ENCODE peak calls at places on chromosomes 12 and 14, in four cellular contexts. A is IMR-90, L is OCI-LY7, Z is MM.1S. D is an unnamed sample.

GRCh38 chr14:56199095-56199975 is 81.1 kb downstream of the PELI2 start:
- DNase-seq in L (no peak), Z (no peak), A (peak; percentile 99), D (no peak)

GRCh38 chr12:20434993-20435392 is 66.7 kb downstream of the PDE3A start:
- DNase-seq in Z (no peak), A (peak; percentile 42), L (no peak), D (no peak)

GRCh38 chr14:23123419-23123818 is 4.4 kb upstream of the CEBPE start:
- DNase-seq in L (no peak), A (no peak), Z (no peak), D (no peak)

GRCh38 chr12:5010130-5010529 is 33.5 kb upstream of the KCNA5 start:
- DNase-seq in Z (no peak), A (no peak), L (no peak), D (no peak)

GRCh38 chr14:67564236-67564635 is 31.1 kb downstream of the PLEKHH1 start:
- DNase-seq in L (no peak), A (no peak), Z (no peak), D (no peak)

GRCh38 chr14:69133206-69134125 is 19.5 kb downstream of the DCAF5 start:
- DNase-seq in A (peak; percentile 78), L (no peak), Z (no peak), D (no peak)

GRCh38 chr14:55301722-55302121 is 30.5 kb downstream of the FBXO34 start:
- DNase-seq in A (peak; percentile 63), Z (no peak), L (no peak), D (peak; percentile 59)

GRCh38 chr12:75774309-75775052 is 257.1 kb downstream of the PHLDA1 start:
- DNase-seq in Z (peak; percentile 59), A (no peak), L (peak; percentile 49), D (peak; percentile 75)

GRCh38 chr12:11865835-11866234 is 204.9 kb upstream of the BCL2L14 start:
- DNase-seq in A (no peak), Z (no peak), L (no peak), D (no peak)

GRCh38 chr12:107277850-107278249 is 184.5 kb upstream of the CRY1 start:
- DNase-seq in L (no peak), A (peak; percentile 84), Z (no peak), D (no peak)

GRCh38 chr14:85387181-85387580 is 142.8 kb upstream of the FLRT2 start:
- DNase-seq in A (no peak), Z (no peak), L (no peak), D (no peak)

GRCh38 chr12:104220931-104221330 is 5.4 kb downstream of the TXNRD1 start:
- DNase-seq in A (no peak), L (no peak), Z (no peak), D (no peak)

GRCh38 chr14:68941820-68942219 is 37.3 kb downstream of the ACTN1 start:
- DNase-seq in A (peak; percentile 90), L (no peak), Z (no peak), D (no peak)

GRCh38 chr14:78403278-78403815 is 233.2 kb downstream of the NRXN3 start:
- DNase-seq in A (no peak), L (no peak), Z (no peak), D (no peak)

GRCh38 chr14:68506645-68507405 is 286.0 kb downstream of the ZFP36L1 start:
- DNase-seq in Z (peak; percentile 49), L (peak; percentile 91), A (no peak), D (no peak)

GRCh38 chr12:108649668-108650067 is 16.0 kb upstream of the SELPLG start:
- DNase-seq in A (peak; percentile 94), L (no peak), Z (no peak), D (no peak)

GRCh38 chr12:57755454-57756372 is 810 bp downstream of the MARCHF9 start:
- DNase-seq in Z (peak; percentile 38), L (peak; percentile 49), A (no peak), D (peak; percentile 71)

GRCh38 chr14:64572721-64573508 is 23.2 kb downstream of the PPP1R36 start:
- DNase-seq in Z (no peak), A (peak; percentile 65), L (no peak), D (no peak)

GRCh38 chr12:78703820-78704525 is 160.6 kb upstream of the SYT1 start:
- DNase-seq in L (no peak), Z (no peak), A (peak; percentile 91), D (no peak)

GRCh38 chr12:10847701-10848100 is 1.6 kb downstream of the PRR4 start:
- DNase-seq in Z (no peak), L (no peak), A (no peak), D (no peak)

GRCh38 chr12:116528067-116528466 is 31.1 kb upstream of the MAP1LC3B2 start:
- DNase-seq in L (no peak), Z (no peak), A (peak; percentile 56), D (no peak)

GRCh38 chr14:99958380-99958779 is 106.8 kb upstream of the EVL start:
- DNase-seq in A (no peak), Z (no peak), L (no peak), D (no peak)

GRCh38 chr12:29750131-29750927 is 33.4 kb downstream of the TMTC1 start:
- DNase-seq in A (peak; percentile 50), Z (peak; percentile 85), L (no peak), D (no peak)

GRCh38 chr14:96681826-96682225 is 115.4 kb upstream of the VRK1 start:
- DNase-seq in L (no peak), A (peak; percentile 24), Z (no peak), D (no peak)

GRCh38 chr12:120227233-120228040 is 26.5 kb upstream of the RPLP0 start:
- DNase-seq in L (no peak), A (no peak), Z (no peak), D (no peak)

GRCh38 chr14:94481468-94482131 is 5.6 kb upstream of the SERPINA9 start:
- DNase-seq in A (peak; percentile 55), L (no peak), Z (no peak), D (peak; percentile 75)

GRCh38 chr14:38616959-38617358 is 361.1 kb upstream of the CLEC14A start:
- DNase-seq in L (no peak), A (peak; percentile 7), Z (no peak), D (peak; percentile 47)

GRCh38 chr14:80587096-80587724 is 354.3 kb downstream of the CEP128 start:
- DNase-seq in L (peak; percentile 32), A (peak; percentile 48), Z (no peak), D (peak; percentile 74)

GRCh38 chr12:117857632-117858274 is 111.0 kb downstream of the KSR2 start:
- DNase-seq in L (peak; percentile 51), Z (peak; percentile 28), A (peak; percentile 22), D (peak; percentile 82)

GRCh38 chr14:95062946-95063345 is 94.4 kb downstream of the DICER1 start:
- DNase-seq in A (no peak), L (no peak), Z (no peak), D (no peak)

GRCh38 chr12:120940799-120941198 is 36.6 kb upstream of the SPPL3 start:
- DNase-seq in L (no peak), A (peak; percentile 11), Z (no peak), D (no peak)

DNA sequence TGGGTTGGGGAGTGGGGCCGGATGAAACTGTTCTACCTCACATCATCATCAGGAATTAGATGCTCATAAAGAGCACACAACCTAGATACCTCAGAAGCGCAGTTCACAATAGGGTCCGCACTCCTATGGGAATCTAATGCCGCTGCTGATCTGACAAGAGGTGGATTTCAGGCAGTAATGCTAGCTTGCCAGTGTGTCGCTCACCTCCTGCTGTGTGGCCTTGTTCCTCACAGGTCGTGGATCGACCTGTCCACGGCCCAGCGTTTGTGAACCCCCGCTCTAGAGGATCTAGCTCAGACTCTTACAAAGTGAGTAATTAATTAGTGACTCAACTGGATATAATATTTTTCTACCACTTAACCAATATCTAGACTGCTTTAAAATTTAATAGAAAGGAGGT is 5.8 kb downstream of the PPP1R12A start:
- DNase-seq in Z (no peak), L (no peak), A (no peak), D (no peak)
- H4K20me1 ChIP-seq in Z (peaks cover 25% of the 10 kb centered on the region), L (peaks cover 76% of the 10 kb centered on the region), A (peaks cover 78% of the 10 kb centered on the region), D (peaks cover 20% of the 10 kb centered on the region)

GRCh38 chr12:132020292-132020691 is 70.5 kb downstream of the EP400 start:
- DNase-seq in A (no peak), Z (no peak), L (no peak), D (no peak)

GRCh38 chr12:132021031-132021871 is 71.5 kb downstream of the EP400 start:
- DNase-seq in L (no peak), A (no peak), Z (no peak), D (no peak)

GRCh38 chr12:132021965-132022364 is 72.2 kb downstream of the EP400 start:
- DNase-seq in Z (no peak), A (no peak), L (no peak), D (no peak)

GRCh38 chr12:132018193-132018916 is 68.6 kb downstream of the EP400 start:
- DNase-seq in A (peak; percentile 24), L (no peak), Z (no peak), D (no peak)

GRCh38 chr12:132019891-132020290 is 70.1 kb downstream of the EP400 start:
- DNase-seq in Z (no peak), A (no peak), L (no peak), D (no peak)
- H3K36me3 ChIP-seq in Z (no peaks in the 10 kb centered on the region), A (peaks cover 66% of the 10 kb centered on the region), L (peaks cover 87% of the 10 kb centered on the region), D (peaks cover 19% of the 10 kb centered on the region)

GRCh38 chr12:53345486-53346195 is 9.5 kb upstream of the SP7 start:
- DNase-seq in Z (no peak), L (no peak), A (no peak), D (no peak)
- H3K27ac ChIP-seq in Z (no peak overlapping the region), L (no peak overlapping the region), A (no peak overlapping the region), D (no peak overlapping the region)

DNA sequence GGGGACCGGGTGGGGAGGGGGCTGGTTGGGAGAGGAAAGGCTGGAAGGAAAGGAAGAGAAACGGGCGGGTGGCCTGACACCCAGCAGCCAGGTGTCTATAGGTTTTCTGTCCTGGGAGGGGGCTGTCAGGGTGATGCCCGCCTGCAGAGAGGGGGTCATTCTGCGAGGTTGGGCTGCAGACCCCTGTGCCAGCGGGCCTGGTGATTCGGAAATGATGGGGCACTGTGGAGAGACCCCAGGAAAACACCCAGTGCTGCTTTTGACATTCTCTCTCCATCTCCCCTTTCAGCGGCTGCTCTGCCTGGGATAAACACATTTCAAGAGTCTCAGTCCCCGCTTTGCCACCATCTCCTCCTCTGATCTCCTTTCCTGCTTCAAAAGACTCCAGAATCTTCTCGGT is 168.5 kb upstream of the RTL1 start:
- DNase-seq in Z (no peak), A (no peak), L (no peak), D (peak; percentile 45)
- H4K20me1 ChIP-seq in Z (no peaks in the 10 kb centered on the region), A (peaks cover 25% of the 10 kb centered on the region), L (no peaks in the 10 kb centered on the region), D (no peaks in the 10 kb centered on the region)